ENCODE peak calls at places on chromosomes 7 and 10, in eight cellular contexts. J, N, O, I, Q, H, M and Y are unnamed samples.

GRCh38 chr7:15647309-15647708 is 39.2 kb downstream of the MEOX2 start:
- DNase-seq in M (no peak), N (no peak), Q (no peak), I (no peak), J (no peak), H (no peak), O (no peak), Y (no peak)

GRCh38 chr7:136869006-136869961 is 832 bp downstream of the CHRM2 start:
- DNase-seq in H (no peak), N (no peak), M (peak), O (no peak), J (no peak), I (no peak), Q (no peak), Y (no peak)

GRCh38 chr7:4638781-4639575 is 43.1 kb upstream of the FOXK1 start:
- DNase-seq in Q (no peak), N (no peak), H (no peak), M (no peak), I (no peak), O (no peak), J (no peak), Y (no peak)

GRCh38 chr10:112815238-112816032 is 134.6 kb upstream of the TCF7L2 start:
- DNase-seq in N (no peak), M (peak), Q (no peak), I (no peak), H (peak), O (peak), J (no peak), Y (no peak)

GRCh38 chr10:78203915-78204818 is 170.5 kb downstream of the RPS24 start:
- DNase-seq in N (no peak), J (no peak), O (no peak), Q (no peak), H (peak), M (peak), I (no peak), Y (no peak)

GRCh38 chr10:5971315-5971832 is 6.0 kb downstream of the IL15RA start:
- DNase-seq in I (no peak), N (peak), Q (no peak), O (peak), H (peak), J (peak), M (peak), Y (no peak)

GRCh38 chr7:41956712-41957111 is 253.8 kb upstream of the INHBA start:
- DNase-seq in M (peak), O (no peak), H (no peak), N (no peak), Q (no peak), J (no peak), I (no peak), Y (no peak)

GRCh38 chr7:150949971-150950491 is 28.1 kb downstream of the KCNH2 start:
- DNase-seq in M (no peak), H (no peak), O (no peak), Q (no peak), I (no peak), N (no peak), J (peak), Y (no peak)

GRCh38 chr7:116698930-116699722 is 27.1 kb downstream of the MET start:
- DNase-seq in H (no peak), M (no peak), J (no peak), N (no peak), Q (no peak), O (no peak), I (no peak), Y (no peak)

GRCh38 chr10:110992011-110992800 is 72.8 kb downstream of the SHOC2 start:
- DNase-seq in I (no peak), H (no peak), J (no peak), M (no peak), N (no peak), Q (no peak), O (peak), Y (no peak)

GRCh38 chr10:84267503-84268126 is 22.8 kb downstream of the RGR start:
- DNase-seq in J (peak), M (peak), I (peak), O (peak), H (peak), N (peak), Q (peak), Y (peak)

GRCh38 chr10:103470755-103471653 is 8.0 kb downstream of the CALHM3 start:
- DNase-seq in N (peak), I (peak), Q (peak), J (peak), M (peak), H (peak), O (no peak), Y (no peak)

GRCh38 chr10:37762287-37762686 is 95.1 kb downstream of the ZNF248 start:
- DNase-seq in I (no peak), J (no peak), H (no peak), O (no peak), N (no peak), Q (no peak), M (no peak), Y (no peak)

GRCh38 chr10:121165276-121165675 is 314.1 kb downstream of the WDR11 start:
- DNase-seq in J (no peak), M (peak), N (no peak), I (no peak), O (no peak), H (no peak), Q (no peak), Y (no peak)

GRCh38 chr10:57262908-57263307 is 901.8 kb upstream of the ZWINT start:
- DNase-seq in Q (no peak), M (no peak), O (no peak), J (no peak), I (no peak), H (no peak), N (no peak), Y (no peak)

GRCh38 chr7:129609666-129610065 is 1.9 kb upstream of the NRF1 start:
- DNase-seq in N (no peak), I (no peak), H (no peak), J (no peak), M (no peak), Q (no peak), O (no peak), Y (no peak)

GRCh38 chr7:30148951-30149459 is 14.2 kb downstream of the MTURN start:
- DNase-seq in H (no peak), O (no peak), Q (no peak), I (no peak), J (no peak), N (no peak), M (no peak), Y (no peak)

GRCh38 chr10:114266521-114266920 is 27.5 kb downstream of the VWA2 start:
- DNase-seq in N (no peak), H (peak), J (no peak), I (no peak), Q (no peak), O (no peak), M (peak), Y (no peak)